ENCODE peak calls at places on chromosomes 5 and 9, in five cellular contexts. Y, D, V, A and W are unnamed samples.
A peak's percentile ranks its signal among the peaks of the same experiment; 100 is the strongest.

GRCh38 chr9:96020822-96021615 is 145.5 kb downstream of the ERCC6L2 start:
- DNase-seq in D (peak; percentile 50), A (peak; percentile 55), Y (no peak), V (no peak), W (peak; percentile 64)

GRCh38 chr5:90201923-90202322 is 207.6 kb downstream of the CETN3 start:
- DNase-seq in A (peak; percentile 20), V (no peak), D (no peak), Y (peak; percentile 94), W (no peak)

GRCh38 chr5:7186818-7187217 is 209.1 kb upstream of the ADCY2 start:
- DNase-seq in D (no peak), Y (no peak), V (no peak), A (no peak), W (no peak)

GRCh38 chr9:115035872-115036612 is 81.9 kb downstream of the TNC start:
- DNase-seq in V (no peak), D (peak; percentile 27), Y (no peak), A (peak; percentile 84), W (no peak)

GRCh38 chr9:17013010-17013409 is 121.8 kb upstream of the CNTLN start:
- DNase-seq in V (no peak), D (no peak), A (no peak), Y (no peak), W (no peak)

GRCh38 chr9:93984860-93985259 is 29.7 kb upstream of the BARX1 start:
- DNase-seq in D (no peak), V (no peak), A (no peak), Y (no peak), W (no peak)

GRCh38 chr5:74643160-74643562 is 2.6 kb upstream of the ENC1 start:
- DNase-seq in Y (peak; percentile 90), D (peak; percentile 75), V (no peak), A (peak; percentile 94), W (no peak)

GRCh38 chr5:127001621-127002296 is 28.6 kb downstream of the MARCHF3 start:
- DNase-seq in D (peak; percentile 23), A (peak; percentile 90), Y (peak; percentile 7), V (no peak), W (no peak)

GRCh38 chr5:158484968-158485367 is 614.7 kb downstream of the EBF1 start:
- DNase-seq in V (no peak), D (no peak), Y (no peak), A (no peak), W (no peak)

GRCh38 chr9:70610287-70610644 is 195.8 kb upstream of the KLF9 start:
- DNase-seq in Y (no peak), A (no peak), V (no peak), D (no peak), W (no peak)

GRCh38 chr9:116774421-116774820 is 87.3 kb downstream of the TRIM32 start:
- DNase-seq in Y (no peak), V (no peak), A (no peak), D (no peak), W (peak; percentile 36)

GRCh38 chr9:20725675-20726074 is 41.6 kb downstream of the FOCAD start:
- DNase-seq in V (no peak), D (no peak), A (no peak), Y (no peak), W (no peak)

GRCh38 chr5:159156839-159157238 is 52.5 kb downstream of the RNF145 start:
- DNase-seq in V (peak; percentile 83), Y (peak; percentile 73), A (peak; percentile 82), D (peak; percentile 88), W (peak; percentile 77)

GRCh38 chr9:85163415-85163814 is 493.9 kb downstream of the NTRK2 start:
- DNase-seq in V (no peak), A (peak; percentile 29), Y (no peak), D (no peak), W (no peak)

GRCh38 chr9:15293727-15294405 is 13.2 kb downstream of the TTC39B start:
- DNase-seq in D (no peak), V (no peak), A (peak; percentile 68), Y (no peak), W (no peak)

GRCh38 chr5:91382530-91383026 is 539 bp downstream of the ARRDC3 start:
- DNase-seq in A (peak; percentile 72), Y (peak; percentile 53), V (peak; percentile 68), D (peak; percentile 58), W (peak; percentile 48)

GRCh38 chr9:19493174-19493811 is 84.5 kb downstream of the ACER2 start:
- DNase-seq in D (peak; percentile 76), A (peak; percentile 83), V (peak; percentile 39), Y (peak; percentile 69), W (peak; percentile 69)

GRCh38 chr5:138632900-138633489 is 57.8 kb upstream of the HSPA9 start:
- DNase-seq in D (peak; percentile 71), V (peak; percentile 12), Y (peak; percentile 34), A (peak; percentile 90), W (peak; percentile 90)

GRCh38 chr5:423626-424258 is 19.2 kb upstream of the EXOC3 start:
- DNase-seq in D (no peak), Y (no peak), V (no peak), A (no peak), W (no peak)

GRCh38 chr5:7814816-7815215 is 36.1 kb downstream of the CFAP90 start:
- DNase-seq in D (no peak), Y (no peak), V (no peak), A (no peak), W (no peak)

GRCh38 chr9:2157277-2158105 is 142.3 kb downstream of the SMARCA2 start:
- DNase-seq in A (peak; percentile 92), D (peak; percentile 65), Y (peak; percentile 49), V (peak; percentile 49), W (peak; percentile 30)

GRCh38 chr5:14110680-14111079 is 32.5 kb upstream of the TRIO start:
- DNase-seq in A (peak; percentile 96), Y (peak; percentile 86), D (no peak), V (no peak), W (no peak)

GRCh38 chr9:5425006-5425628 is 12.6 kb downstream of the PLGRKT start:
- DNase-seq in Y (peak; percentile 63), V (peak; percentile 56), D (no peak), A (peak; percentile 29), W (peak; percentile 11)

GRCh38 chr5:138527170-138527569 is 15.9 kb downstream of the ETF1 start:
- DNase-seq in A (no peak), V (no peak), Y (no peak), D (no peak), W (no peak)

GRCh38 chr9:123434619-123435240 is 78.7 kb downstream of the CRB2 start:
- DNase-seq in D (no peak), V (no peak), Y (no peak), A (no peak), W (peak; percentile 56)

GRCh38 chr9:29556317-29556716 is 1983.0 kb upstream of the C9orf72 start:
- DNase-seq in D (no peak), A (peak; percentile 31), V (no peak), Y (peak; percentile 91), W (no peak)

GRCh38 chr9:87276851-87277251 is 220.8 kb upstream of the DAPK1 start:
- DNase-seq in Y (no peak), D (no peak), V (no peak), A (peak; percentile 58), W (no peak)

GRCh38 chr5:60161340-60161934 is 267.9 kb upstream of the PDE4D start:
- DNase-seq in D (peak; percentile 35), A (peak; percentile 55), V (peak; percentile 16), Y (peak; percentile 53), W (peak; percentile 45)

GRCh38 chr9:137494104-137494544 is 35.0 kb upstream of the NSMF start:
- DNase-seq in D (no peak), V (no peak), A (no peak), Y (peak; percentile 76), W (no peak)

GRCh38 chr9:137491735-137492432 is 32.8 kb upstream of the NSMF start:
- DNase-seq in Y (no peak), V (no peak), D (no peak), A (no peak), W (no peak)

GRCh38 chr9:137493163-137494103 is 34.3 kb upstream of the NSMF start:
- DNase-seq in A (no peak), V (no peak), Y (no peak), D (no peak), W (no peak)

GRCh38 chr9:137490532-137491186 is 31.5 kb upstream of the NSMF start:
- DNase-seq in V (no peak), A (no peak), D (no peak), Y (no peak), W (no peak)

GRCh38 chr9:137492464-137493162 is 33.5 kb upstream of the NSMF start:
- DNase-seq in Y (peak; percentile 47), A (peak; percentile 34), D (no peak), V (peak; percentile 89), W (no peak)
- H3K4me2 ChIP-seq in Y (no peak overlapping the region), A (no peak overlapping the region), D (no peak overlapping the region), V (no peak overlapping the region), W (no peak overlapping the region)

DNA sequence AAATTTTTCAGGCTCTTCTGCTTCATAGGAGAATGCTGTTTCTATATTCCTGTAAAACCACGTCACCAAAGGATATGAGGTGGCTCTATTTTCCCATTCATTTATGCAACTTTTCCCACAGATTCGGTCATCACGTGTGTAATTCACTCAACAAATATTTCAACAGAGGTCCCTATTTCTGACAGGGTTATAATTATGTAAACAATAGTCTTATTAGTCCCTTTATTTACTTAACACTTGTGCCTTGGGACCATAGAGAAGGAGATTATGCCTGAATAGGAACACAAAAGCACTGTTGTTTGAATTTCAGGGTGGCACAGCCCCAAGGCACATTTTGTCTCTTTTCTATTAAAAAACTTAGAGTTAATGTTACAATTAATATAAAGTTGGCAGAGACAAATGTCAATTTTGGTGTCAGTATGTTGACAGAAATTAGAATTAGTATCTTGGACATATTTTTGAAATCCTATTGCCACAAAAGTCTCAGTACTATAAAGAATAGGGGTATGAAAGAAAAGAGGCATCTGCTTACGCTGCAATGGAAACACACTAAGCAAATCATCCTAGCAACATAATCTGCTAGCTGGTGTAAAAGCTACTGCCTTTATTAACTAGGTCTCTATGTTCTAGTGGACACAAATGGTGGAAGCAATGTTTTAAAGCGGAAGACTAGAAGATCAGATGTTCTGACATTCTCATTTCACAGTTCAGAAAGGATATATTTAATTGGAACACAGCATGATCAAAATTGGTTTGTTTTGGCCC is 229.1 kb upstream of the TBCA start:
- DNase-seq in A (peak; percentile 72), V (no peak), Y (peak; percentile 33), D (no peak), W (peak; percentile 33)
- TF ChIP-seq EZH2phosphoT487 in A (no peak), V (no peak), Y (no peak), D (no peak), W (no peak)

DNA sequence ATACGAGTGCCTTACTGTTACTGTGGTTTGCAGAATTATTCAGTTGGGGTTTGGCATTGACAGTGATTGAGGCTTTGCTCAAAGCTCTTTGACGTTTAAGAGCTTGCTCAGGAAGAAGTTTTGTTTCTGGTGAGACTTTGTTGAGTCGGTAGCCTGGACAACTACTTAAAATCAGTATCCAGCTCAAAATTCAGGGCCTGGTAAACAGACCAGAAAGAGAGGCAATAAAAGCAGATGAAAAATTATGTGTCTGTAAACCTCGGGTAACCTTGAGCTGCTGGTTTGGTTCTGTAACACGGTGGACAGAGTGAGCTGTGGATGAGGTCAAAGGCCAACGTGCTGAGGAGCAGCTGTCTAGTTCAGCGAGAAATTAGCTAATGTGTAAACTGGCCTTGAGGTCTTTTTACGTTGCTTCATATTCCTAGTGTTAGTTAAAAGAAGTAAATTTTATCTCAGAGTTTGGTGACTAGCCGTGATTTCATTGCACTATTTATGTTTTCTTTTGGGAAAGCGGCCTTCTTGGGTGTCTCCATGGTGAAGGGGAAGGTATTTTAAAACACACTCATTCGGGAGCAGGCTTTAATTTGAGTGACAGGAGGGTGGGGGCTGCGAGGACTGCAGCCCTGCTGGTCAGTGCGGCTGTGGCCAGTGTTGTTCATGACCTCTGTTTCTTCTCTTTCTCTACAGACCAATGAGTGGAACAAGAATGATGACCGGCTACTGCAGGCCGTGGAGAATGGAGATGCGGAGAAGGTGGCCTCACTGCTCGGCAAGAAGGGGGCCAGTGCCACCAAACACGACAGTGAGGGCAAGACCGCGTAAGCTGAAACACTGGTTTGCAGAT is 82.0 kb upstream of the TTC23L start:
- DNase-seq in A (no peak), D (peak; percentile 61), V (no peak), Y (no peak), W (no peak)
- H3K4me2 ChIP-seq in A (no peak overlapping the region), D (peak overlapping the region; percentile 57), V (no peak overlapping the region), Y (no peak overlapping the region), W (no peak overlapping the region)

GRCh38 chr9:103992938-103993595 is 101.0 kb upstream of the SMC2 start:
- DNase-seq in V (no peak), D (no peak), A (no peak), Y (no peak), W (no peak)
- TF ChIP-seq EZH2phosphoT487 in V (no peak), D (no peak), A (no peak), Y (no peak), W (no peak)